ENCODE peak calls at places on chromosome 21, in seven cellular contexts. G, M, H, Y, D, X and W are unnamed samples.

GRCh38 chr21:26057488-26058170 is 112.9 kb downstream of the APP start:
- DNase-seq in M (no peak), Y (no peak), D (no peak), H (no peak), G (no peak), X (no peak), W (no peak)

GRCh38 chr21:36791150-36791549 is 92.2 kb downstream of the SIM2 start:
- DNase-seq in H (no peak), X (no peak), M (no peak), D (no peak), Y (no peak), G (no peak), W (no peak)

GRCh38 chr21:45612096-45613019 is 31.2 kb upstream of the PCBP3 start:
- DNase-seq in M (no peak), X (peak; percentile 19), D (peak; percentile 19), Y (no peak), H (no peak), G (no peak), W (peak; percentile 11)

GRCh38 chr21:36425286-36425685 is 40.1 kb downstream of the CHAF1B start:
- DNase-seq in X (no peak), H (no peak), M (no peak), G (no peak), Y (no peak), D (no peak), W (no peak)

GRCh38 chr21:14259669-14260458 is 43.9 kb downstream of the RBM11 start:
- DNase-seq in D (no peak), G (peak; percentile 71), M (no peak), X (peak; percentile 76), Y (peak; percentile 10), H (no peak), W (peak; percentile 46)

GRCh38 chr21:43639470-43640178 is 19.7 kb downstream of the HSF2BP start:
- DNase-seq in D (no peak), H (no peak), M (no peak), X (peak; percentile 92), Y (no peak), G (no peak), W (no peak)

GRCh38 chr21:15138475-15138874 is 73.7 kb upstream of the NRIP1 start:
- DNase-seq in D (no peak), M (peak; percentile 18), X (no peak), H (no peak), Y (no peak), G (no peak), W (no peak)

GRCh38 chr21:44407493-44407892 is 47.8 kb upstream of the LRRC3 start:
- DNase-seq in H (no peak), M (no peak), D (no peak), X (no peak), G (no peak), Y (no peak), W (no peak)

GRCh38 chr21:40053007-40053406 is 185.8 kb downstream of the PCP4 start:
- DNase-seq in D (peak; percentile 54), X (no peak), Y (no peak), G (no peak), H (peak; percentile 76), M (no peak), W (no peak)

GRCh38 chr21:17911628-17912027 is 92.5 kb upstream of the C21orf91 start:
- DNase-seq in D (no peak), X (peak; percentile 38), M (no peak), Y (no peak), G (no peak), H (no peak), W (no peak)

GRCh38 chr21:15775981-15776380 is 46.2 kb downstream of the USP25 start:
- DNase-seq in Y (no peak), X (peak; percentile 61), D (no peak), M (no peak), G (no peak), H (no peak), W (no peak)

GRCh38 chr21:14071902-14072734 is 138.6 kb downstream of the LIPI start:
- DNase-seq in X (no peak), Y (no peak), G (no peak), H (no peak), M (no peak), D (no peak), W (no peak)

GRCh38 chr21:27244796-27245195 is 277.9 kb upstream of the ADAMTS5 start:
- DNase-seq in X (no peak), H (no peak), Y (no peak), G (no peak), M (no peak), D (no peak), W (no peak)

GRCh38 chr21:45458281-45459170 is 53.6 kb downstream of the COL18A1 start:
- DNase-seq in M (no peak), Y (no peak), D (no peak), X (no peak), G (no peak), H (peak; percentile 44), W (no peak)

GRCh38 chr21:46054447-46054846 is 43.5 kb upstream of the COL6A2 start:
- DNase-seq in M (peak; percentile 72), D (no peak), X (peak; percentile 40), Y (no peak), G (no peak), H (peak; percentile 76), W (no peak)

GRCh38 chr21:26840912-26841311 is 4.3 kb downstream of the ADAMTS1 start:
- DNase-seq in X (peak; percentile 67), D (peak; percentile 69), G (no peak), M (peak; percentile 50), H (peak; percentile 87), Y (no peak), W (no peak)

GRCh38 chr21:32545948-32546441 is 39.3 kb downstream of the TCP10L start:
- DNase-seq in G (no peak), H (no peak), M (no peak), X (no peak), D (no peak), Y (no peak), W (no peak)

GRCh38 chr21:46091118-46091517 is 6.8 kb upstream of the COL6A2 start:
- DNase-seq in Y (no peak), M (peak; percentile 16), X (no peak), H (peak; percentile 35), D (no peak), G (no peak), W (no peak)

GRCh38 chr21:30616125-30616524 is at the start of gene KRTAP20-1:
- DNase-seq in D (no peak), X (no peak), H (no peak), G (no peak), Y (no peak), M (no peak), W (no peak)

GRCh38 chr21:44869860-44870747 is 3.4 kb downstream of the PTTG1IP start:
- DNase-seq in D (peak; percentile 69), G (no peak), M (peak; percentile 55), X (peak; percentile 96), H (peak; percentile 76), Y (peak; percentile 93), W (peak; percentile 82)

GRCh38 chr21:46115441-46116188 is 17.7 kb downstream of the COL6A2 start:
- DNase-seq in Y (no peak), M (peak; percentile 20), X (no peak), H (peak; percentile 44), G (no peak), D (peak; percentile 14), W (peak; percentile 24)

GRCh38 chr21:43697758-43698643 is 20.9 kb upstream of the PDXK start:
- DNase-seq in M (no peak), D (no peak), H (no peak), G (no peak), X (peak; percentile 18), Y (no peak), W (no peak)

GRCh38 chr21:33651965-33652680 is 9.8 kb downstream of the ITSN1 start:
- DNase-seq in M (no peak), G (no peak), X (no peak), D (no peak), Y (no peak), H (no peak), W (no peak)
- H3K4me1 ChIP-seq in M (peaks cover 24% of the 10 kb centered on the region), G (no peaks in the 10 kb centered on the region), X (peaks cover 10% of the 10 kb centered on the region), D (no peaks in the 10 kb centered on the region), Y (peaks cover 33% of the 10 kb centered on the region), H (peaks cover 3% of the 10 kb centered on the region), W (peaks cover 70% of the 10 kb centered on the region)

DNA sequence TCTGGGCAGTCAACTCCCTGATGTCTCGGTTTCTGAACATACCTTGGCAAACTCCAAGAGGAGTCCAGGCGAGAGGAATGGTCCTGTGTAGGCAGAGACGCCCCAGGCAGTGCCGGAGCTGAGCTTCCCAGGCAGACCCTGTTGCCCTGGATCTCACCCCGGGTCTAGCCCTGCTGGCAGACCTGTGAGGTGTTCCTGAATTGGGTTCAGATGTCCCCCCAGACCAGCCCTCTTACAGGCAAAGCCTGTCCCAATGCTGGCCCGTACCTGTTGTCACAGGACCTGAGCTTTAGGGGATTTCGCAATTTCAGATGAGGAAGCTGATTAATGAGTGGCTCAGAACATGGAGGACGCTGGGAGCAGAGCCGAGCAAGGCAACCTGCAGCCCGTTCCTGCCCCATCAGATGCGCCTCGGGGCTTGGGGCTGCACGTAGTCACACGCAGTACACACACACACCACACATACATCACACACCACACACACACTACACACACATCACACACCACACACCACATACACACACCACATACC is 38.5 kb upstream of the PDE9A start:
- DNase-seq in G (peak; percentile 56), H (no peak), D (no peak), M (no peak), Y (no peak), X (no peak), W (peak; percentile 70)
- H3K4me3 ChIP-seq in G (no peak overlapping the region), H (no peak overlapping the region), D (no peak overlapping the region), M (no peak overlapping the region), Y (no peak overlapping the region), X (no peak overlapping the region), W (no peak overlapping the region)

DNA sequence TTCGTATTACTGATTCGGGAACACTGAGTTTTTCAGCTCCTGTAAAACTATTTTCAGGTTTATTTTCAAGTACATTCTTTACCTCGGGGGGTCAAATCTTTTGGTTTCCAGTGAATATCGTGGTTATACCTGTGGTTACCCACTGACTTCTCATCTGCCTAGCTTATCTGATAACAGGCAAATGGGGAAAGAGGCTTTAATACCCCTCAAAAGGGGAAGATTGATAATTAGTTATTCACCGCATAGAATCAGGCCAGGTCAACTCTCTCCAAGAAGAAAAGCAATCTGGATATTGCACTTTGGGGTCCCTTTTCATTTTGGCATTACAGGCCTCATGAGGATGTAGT is 23.0 kb downstream of the RUNX1 start:
- DNase-seq in X (no peak), M (no peak), Y (no peak), D (no peak), H (no peak), G (no peak), W (no peak)
- H3K4me1 ChIP-seq in X (peaks cover 16% of the 10 kb centered on the region), M (no peaks in the 10 kb centered on the region), Y (no peaks in the 10 kb centered on the region), D (no peaks in the 10 kb centered on the region), H (no peaks in the 10 kb centered on the region), G (peaks cover 63% of the 10 kb centered on the region), W (peaks cover 52% of the 10 kb centered on the region)

DNA sequence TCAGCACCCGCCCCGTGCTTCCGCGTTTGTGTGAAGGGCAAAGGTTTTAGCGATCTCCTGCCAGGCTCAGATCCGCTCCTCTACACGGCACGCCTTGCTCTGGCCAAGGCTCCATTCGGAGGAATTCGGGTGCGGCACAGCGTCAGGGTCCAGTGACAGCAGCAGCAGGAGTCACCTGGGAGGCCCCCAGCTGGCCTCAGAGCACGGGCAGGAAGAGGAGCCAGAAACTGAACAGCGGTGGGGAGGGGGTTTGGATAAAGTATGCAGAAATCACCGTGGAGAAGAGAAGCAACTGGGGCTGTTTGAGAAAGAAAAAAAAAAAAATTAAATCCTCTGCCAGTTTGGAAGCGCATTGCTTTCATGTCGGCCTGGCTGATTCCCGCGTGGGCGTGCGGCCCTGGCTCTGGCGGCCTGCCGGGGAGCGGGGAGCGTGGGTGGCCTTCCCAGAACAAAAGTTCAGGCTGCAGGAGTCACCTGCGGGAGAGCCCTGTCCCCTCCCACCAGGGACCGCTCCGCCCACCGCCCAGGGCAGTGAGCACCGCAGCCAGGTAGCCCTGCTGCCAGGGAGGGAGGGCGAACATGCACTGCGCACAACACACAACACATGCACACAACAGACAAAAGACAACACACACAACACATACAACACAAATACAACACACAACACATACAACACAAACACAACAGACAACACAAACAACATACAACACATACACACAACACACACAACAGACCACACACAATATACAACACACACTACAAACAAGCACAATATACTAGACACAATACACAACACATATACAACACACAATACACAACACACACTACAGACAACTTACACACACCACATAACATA is 107.6 kb downstream of the ETS2 start:
- DNase-seq in G (no peak), H (peak; percentile 75), Y (peak; percentile 77), M (peak; percentile 87), X (peak; percentile 66), D (peak; percentile 86), W (peak; percentile 93)
- H3K4me3 ChIP-seq in G (no peak overlapping the region), H (no peak overlapping the region), Y (peak overlapping the region; percentile 30), M (peak overlapping the region; percentile 26), X (peak overlapping the region; percentile 69), D (no peak overlapping the region), W (peak overlapping the region; percentile 16)